ENCODE peak calls at places on chromosomes 3 and 15, in eight cellular contexts. One of them, this sample, is unnamed.

GRCh38 chr15:75694241-75695182 is 18.1 kb downstream of the CSPG4 start:
- DNase-seq in BJ: peak; percentile 95
- DNase-seq in GM13977: peak; percentile 42
- DNase-seq in fibroblast of the aortic adventitia: peak; percentile 97
- DNase-seq in GM10248: peak; percentile 54
- DNase-seq in dorsolateral prefrontal cortex: peak; percentile 81
- DNase-seq in progenitor cell of endocrine pancreas: peak; percentile 55
- DNase-seq in GM12864: no peak
- DNase-seq in this sample: peak; percentile 99

GRCh38 chr15:66766282-66767228 is 64.5 kb downstream of the SMAD6 start:
- DNase-seq in BJ: no peak
- DNase-seq in GM13977: no peak
- DNase-seq in fibroblast of the aortic adventitia: peak; percentile 61
- DNase-seq in GM10248: no peak
- DNase-seq in dorsolateral prefrontal cortex: no peak
- DNase-seq in progenitor cell of endocrine pancreas: no peak
- DNase-seq in GM12864: no peak
- DNase-seq in this sample: peak; percentile 77

GRCh38 chr3:105647047-105647446 is 221.8 kb downstream of the CBLB start:
- DNase-seq in BJ: peak; percentile 64
- DNase-seq in GM13977: no peak
- DNase-seq in fibroblast of the aortic adventitia: peak; percentile 90
- DNase-seq in GM10248: no peak
- DNase-seq in dorsolateral prefrontal cortex: no peak
- DNase-seq in progenitor cell of endocrine pancreas: no peak
- DNase-seq in GM12864: no peak
- DNase-seq in this sample: peak; percentile 85

GRCh38 chr15:37824717-37825382 is 109.6 kb upstream of the TMCO5A start:
- DNase-seq in BJ: peak; percentile 67
- DNase-seq in GM13977: no peak
- DNase-seq in fibroblast of the aortic adventitia: peak; percentile 90
- DNase-seq in GM10248: no peak
- DNase-seq in dorsolateral prefrontal cortex: no peak
- DNase-seq in progenitor cell of endocrine pancreas: no peak
- DNase-seq in GM12864: peak; percentile 3
- DNase-seq in this sample: peak; percentile 96

GRCh38 chr3:126485131-126485530 is 9.4 kb upstream of the ZXDC start:
- DNase-seq in BJ: no peak
- DNase-seq in GM13977: no peak
- DNase-seq in fibroblast of the aortic adventitia: no peak
- DNase-seq in GM10248: no peak
- DNase-seq in dorsolateral prefrontal cortex: no peak
- DNase-seq in progenitor cell of endocrine pancreas: no peak
- DNase-seq in GM12864: no peak
- DNase-seq in this sample: no peak

GRCh38 chr15:99707481-99708270 is 25.6 kb downstream of the LYSMD4 start:
- DNase-seq in BJ: peak; percentile 63
- DNase-seq in GM13977: no peak
- DNase-seq in fibroblast of the aortic adventitia: peak; percentile 76
- DNase-seq in GM10248: no peak
- DNase-seq in dorsolateral prefrontal cortex: no peak
- DNase-seq in progenitor cell of endocrine pancreas: no peak
- DNase-seq in GM12864: no peak
- DNase-seq in this sample: peak; percentile 73

GRCh38 chr3:126448893-126449180 is 26.9 kb downstream of the ZXDC start:
- DNase-seq in BJ: no peak
- DNase-seq in GM13977: no peak
- DNase-seq in fibroblast of the aortic adventitia: no peak
- DNase-seq in GM10248: no peak
- DNase-seq in dorsolateral prefrontal cortex: no peak
- DNase-seq in progenitor cell of endocrine pancreas: no peak
- DNase-seq in GM12864: no peak
- DNase-seq in this sample: no peak

GRCh38 chr15:84878504-84878903 is 6.0 kb upstream of the SLC28A1 start:
- DNase-seq in BJ: peak; percentile 1
- DNase-seq in GM13977: peak; percentile 77
- DNase-seq in fibroblast of the aortic adventitia: peak; percentile 51
- DNase-seq in GM10248: peak; percentile 75
- DNase-seq in dorsolateral prefrontal cortex: peak; percentile 45
- DNase-seq in progenitor cell of endocrine pancreas: no peak
- DNase-seq in GM12864: no peak
- DNase-seq in this sample: peak; percentile 30

GRCh38 chr15:99536422-99537033 is 29.3 kb upstream of the MEF2A start:
- DNase-seq in BJ: peak; percentile 63
- DNase-seq in GM13977: no peak
- DNase-seq in fibroblast of the aortic adventitia: peak; percentile 57
- DNase-seq in GM10248: no peak
- DNase-seq in dorsolateral prefrontal cortex: peak; percentile 71
- DNase-seq in progenitor cell of endocrine pancreas: no peak
- DNase-seq in GM12864: no peak
- DNase-seq in this sample: peak; percentile 78

GRCh38 chr3:65196663-65197062 is 508.9 kb upstream of the ADAMTS9 start:
- DNase-seq in BJ: no peak
- DNase-seq in GM13977: no peak
- DNase-seq in fibroblast of the aortic adventitia: no peak
- DNase-seq in GM10248: no peak
- DNase-seq in dorsolateral prefrontal cortex: no peak
- DNase-seq in progenitor cell of endocrine pancreas: no peak
- DNase-seq in GM12864: no peak
- DNase-seq in this sample: no peak

GRCh38 chr15:51727141-51727897 is 10.1 kb downstream of the LYSMD2 start:
- DNase-seq in BJ: no peak
- DNase-seq in GM13977: no peak
- DNase-seq in fibroblast of the aortic adventitia: peak; percentile 33
- DNase-seq in GM10248: no peak
- DNase-seq in dorsolateral prefrontal cortex: no peak
- DNase-seq in progenitor cell of endocrine pancreas: no peak
- DNase-seq in GM12864: no peak
- DNase-seq in this sample: peak; percentile 69
- TF ChIP-seq CTCF in BJ: peak; percentile 28
- TF ChIP-seq CTCF in GM13977: peak; percentile 22
- TF ChIP-seq CTCF in fibroblast of the aortic adventitia: peak; percentile 36
- TF ChIP-seq CTCF in GM10248: peak; percentile 8
- TF ChIP-seq CTCF in dorsolateral prefrontal cortex: peak; percentile 11
- TF ChIP-seq CTCF in progenitor cell of endocrine pancreas: peak; percentile 11
- TF ChIP-seq CTCF in GM12864: peak; percentile 22
- TF ChIP-seq CTCF in this sample: peak; percentile 65

DNA sequence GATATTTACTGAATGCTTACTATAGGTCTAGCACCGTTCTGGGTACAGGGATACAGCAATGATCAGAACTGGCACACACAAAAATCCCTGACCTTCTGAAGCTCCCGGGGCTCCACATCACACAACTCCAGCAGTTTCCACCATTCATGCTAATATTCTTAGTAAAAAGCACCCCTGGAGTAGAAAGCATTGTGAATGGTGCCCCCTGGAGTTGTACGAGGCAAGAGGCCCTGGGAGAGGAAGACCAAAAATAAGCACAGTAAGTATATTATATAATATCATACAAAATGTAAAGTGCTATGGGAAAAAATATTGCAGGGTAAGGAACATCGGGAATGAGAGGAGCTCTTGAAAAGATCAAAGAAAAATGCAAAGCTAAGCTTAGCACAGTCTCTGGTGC is 790 bp upstream of the SRGAP3 start:
- DNase-seq in BJ: no peak
- DNase-seq in GM13977: no peak
- DNase-seq in fibroblast of the aortic adventitia: no peak
- DNase-seq in GM10248: no peak
- DNase-seq in dorsolateral prefrontal cortex: no peak
- DNase-seq in progenitor cell of endocrine pancreas: no peak
- DNase-seq in GM12864: no peak
- DNase-seq in this sample: no peak
- TF ChIP-seq CTCF in BJ: peak; percentile 4
- TF ChIP-seq CTCF in GM13977: peak; percentile 10
- TF ChIP-seq CTCF in fibroblast of the aortic adventitia: peak; percentile 14
- TF ChIP-seq CTCF in GM10248: peak; percentile 27
- TF ChIP-seq CTCF in dorsolateral prefrontal cortex: peak; percentile 49
- TF ChIP-seq CTCF in progenitor cell of endocrine pancreas: peak; percentile 23
- TF ChIP-seq CTCF in GM12864: peak; percentile 12
- TF ChIP-seq CTCF in this sample: peak; percentile 30

GRCh38 chr15:63473007-63473748 is 31.2 kb upstream of the USP3 start:
- DNase-seq in BJ: no peak
- DNase-seq in GM13977: peak; percentile 45
- DNase-seq in fibroblast of the aortic adventitia: no peak
- DNase-seq in GM10248: peak; percentile 57
- DNase-seq in dorsolateral prefrontal cortex: no peak
- DNase-seq in progenitor cell of endocrine pancreas: no peak
- DNase-seq in GM12864: peak; percentile 71
- DNase-seq in this sample: no peak

GRCh38 chr15:63475670-63476069 is 28.7 kb upstream of the USP3 start:
- DNase-seq in BJ: no peak
- DNase-seq in GM13977: no peak
- DNase-seq in fibroblast of the aortic adventitia: no peak
- DNase-seq in GM10248: no peak
- DNase-seq in dorsolateral prefrontal cortex: no peak
- DNase-seq in progenitor cell of endocrine pancreas: no peak
- DNase-seq in GM12864: no peak
- DNase-seq in this sample: no peak

GRCh38 chr15:63473749-63473998 is 30.7 kb upstream of the USP3 start:
- DNase-seq in BJ: no peak
- DNase-seq in GM13977: no peak
- DNase-seq in fibroblast of the aortic adventitia: no peak
- DNase-seq in GM10248: no peak
- DNase-seq in dorsolateral prefrontal cortex: no peak
- DNase-seq in progenitor cell of endocrine pancreas: no peak
- DNase-seq in GM12864: no peak
- DNase-seq in this sample: no peak

GRCh38 chr15:63474810-63475316 is 29.5 kb upstream of the USP3 start:
- DNase-seq in BJ: no peak
- DNase-seq in GM13977: peak; percentile 63
- DNase-seq in fibroblast of the aortic adventitia: no peak
- DNase-seq in GM10248: peak; percentile 75
- DNase-seq in dorsolateral prefrontal cortex: no peak
- DNase-seq in progenitor cell of endocrine pancreas: no peak
- DNase-seq in GM12864: peak; percentile 96
- DNase-seq in this sample: no peak

GRCh38 chr15:63473999-63474809 is 30.2 kb upstream of the USP3 start:
- DNase-seq in BJ: no peak
- DNase-seq in GM13977: no peak
- DNase-seq in fibroblast of the aortic adventitia: peak; percentile 72
- DNase-seq in GM10248: peak; percentile 53
- DNase-seq in dorsolateral prefrontal cortex: no peak
- DNase-seq in progenitor cell of endocrine pancreas: no peak
- DNase-seq in GM12864: peak; percentile 84
- DNase-seq in this sample: peak; percentile 69
- TF ChIP-seq CTCF in BJ: no peak
- TF ChIP-seq CTCF in GM13977: no peak
- TF ChIP-seq CTCF in fibroblast of the aortic adventitia: no peak
- TF ChIP-seq CTCF in GM10248: no peak
- TF ChIP-seq CTCF in dorsolateral prefrontal cortex: no peak
- TF ChIP-seq CTCF in progenitor cell of endocrine pancreas: no peak
- TF ChIP-seq CTCF in GM12864: peak; percentile 16
- TF ChIP-seq CTCF in this sample: peak; percentile 32

DNA sequence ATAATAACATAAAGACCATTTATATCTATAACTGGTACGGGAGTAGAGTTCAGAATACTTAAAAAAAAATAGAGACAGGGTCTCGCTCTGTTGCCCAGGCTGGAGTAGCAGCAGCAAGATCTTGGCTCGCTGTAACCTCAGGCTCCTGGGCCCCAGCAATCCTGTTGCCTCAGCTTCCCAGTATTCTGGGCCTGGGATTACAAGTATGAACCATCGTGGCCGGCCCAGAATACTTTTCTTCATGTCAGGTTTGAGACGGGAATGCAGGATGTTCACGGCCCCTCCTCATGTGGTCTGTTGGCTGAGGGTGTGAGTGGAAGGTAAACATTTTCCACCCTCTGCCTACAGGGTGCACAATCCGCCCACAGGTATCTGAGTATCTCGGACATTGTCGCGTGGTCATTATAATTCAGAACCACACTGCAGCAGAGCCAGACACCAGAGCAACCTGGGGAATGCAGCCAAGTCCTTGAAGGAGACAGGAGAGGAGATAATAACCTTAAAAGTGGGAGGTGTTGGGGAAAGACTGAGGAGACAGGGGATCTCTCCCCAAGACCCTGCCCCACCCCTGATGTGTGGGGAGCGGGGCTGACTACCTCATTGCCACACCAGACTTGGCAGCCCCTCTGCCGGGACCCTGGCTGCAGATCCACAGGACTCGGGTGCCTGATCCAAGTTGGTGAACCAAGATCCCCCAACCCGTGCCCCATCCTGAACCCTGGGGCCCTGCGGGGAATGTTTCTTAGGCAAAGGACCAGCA is 106.8 kb downstream of the ADCY5 start:
- DNase-seq in BJ: no peak
- DNase-seq in GM13977: no peak
- DNase-seq in fibroblast of the aortic adventitia: no peak
- DNase-seq in GM10248: no peak
- DNase-seq in dorsolateral prefrontal cortex: no peak
- DNase-seq in progenitor cell of endocrine pancreas: no peak
- DNase-seq in GM12864: no peak
- DNase-seq in this sample: no peak
- TF ChIP-seq CTCF in BJ: no peak
- TF ChIP-seq CTCF in GM13977: no peak
- TF ChIP-seq CTCF in fibroblast of the aortic adventitia: no peak
- TF ChIP-seq CTCF in GM10248: no peak
- TF ChIP-seq CTCF in dorsolateral prefrontal cortex: no peak
- TF ChIP-seq CTCF in progenitor cell of endocrine pancreas: no peak
- TF ChIP-seq CTCF in GM12864: no peak
- TF ChIP-seq CTCF in this sample: no peak

DNA sequence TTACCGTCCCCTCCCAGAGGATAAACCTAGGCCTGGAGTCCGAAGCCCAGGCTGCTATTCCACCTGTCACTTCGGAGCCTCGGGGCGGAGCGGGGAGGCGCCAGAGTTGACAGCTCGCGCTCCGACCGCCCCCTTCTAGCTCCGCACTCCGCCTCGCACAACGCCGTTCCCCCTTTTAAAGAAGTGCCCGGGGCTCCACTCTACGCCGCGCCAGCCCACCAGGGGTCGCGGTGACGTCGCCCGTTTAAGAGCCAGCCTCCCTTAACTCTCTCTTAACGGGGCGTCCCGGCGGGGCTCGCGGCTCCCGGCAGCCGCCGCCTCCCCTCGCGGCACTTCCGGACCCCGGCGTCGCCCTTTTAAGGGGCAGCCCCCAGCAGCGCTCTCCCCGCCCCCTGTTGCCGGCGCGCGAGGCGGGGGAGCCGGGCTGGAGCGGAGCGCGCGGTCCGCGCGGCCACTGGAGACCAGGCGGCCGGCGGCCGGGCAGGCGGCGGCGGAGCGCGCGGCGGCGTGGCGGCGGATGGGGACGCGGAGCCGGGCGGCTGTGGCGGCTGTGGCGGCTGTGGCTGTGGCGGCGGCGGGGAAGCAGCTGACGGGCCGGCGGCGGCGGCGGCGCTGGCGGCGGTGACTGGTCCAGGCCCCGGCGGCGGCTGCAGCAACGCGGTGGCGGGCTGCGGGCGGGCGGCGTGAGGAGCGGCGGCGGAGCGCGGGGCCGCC is at the start of gene INAFM2:
- DNase-seq in BJ: peak; percentile 62
- DNase-seq in GM13977: peak; percentile 99
- DNase-seq in fibroblast of the aortic adventitia: peak; percentile 88
- DNase-seq in GM10248: peak; percentile 96
- DNase-seq in dorsolateral prefrontal cortex: peak; percentile 88
- DNase-seq in progenitor cell of endocrine pancreas: peak; percentile 85
- DNase-seq in GM12864: peak; percentile 72
- DNase-seq in this sample: peak; percentile 85
- TF ChIP-seq CTCF in BJ: peak; percentile 64
- TF ChIP-seq CTCF in GM13977: peak; percentile 39
- TF ChIP-seq CTCF in fibroblast of the aortic adventitia: peak; percentile 68
- TF ChIP-seq CTCF in GM10248: peak; percentile 40
- TF ChIP-seq CTCF in dorsolateral prefrontal cortex: peak; percentile 75
- TF ChIP-seq CTCF in progenitor cell of endocrine pancreas: peak; percentile 81
- TF ChIP-seq CTCF in GM12864: peak; percentile 37
- TF ChIP-seq CTCF in this sample: peak; percentile 82

GRCh38 chr3:151425640-151426336 is 35.1 kb downstream of the IGSF10 start:
- DNase-seq in BJ: no peak
- DNase-seq in GM13977: no peak
- DNase-seq in fibroblast of the aortic adventitia: no peak
- DNase-seq in GM10248: peak; percentile 20
- DNase-seq in dorsolateral prefrontal cortex: no peak
- DNase-seq in progenitor cell of endocrine pancreas: no peak
- DNase-seq in GM12864: no peak
- DNase-seq in this sample: peak; percentile 23
- TF ChIP-seq CTCF in BJ: peak; percentile 17
- TF ChIP-seq CTCF in GM13977: peak; percentile 33
- TF ChIP-seq CTCF in fibroblast of the aortic adventitia: peak; percentile 37
- TF ChIP-seq CTCF in GM10248: peak; percentile 22
- TF ChIP-seq CTCF in dorsolateral prefrontal cortex: peak; percentile 30
- TF ChIP-seq CTCF in progenitor cell of endocrine pancreas: peak; percentile 30
- TF ChIP-seq CTCF in GM12864: no peak
- TF ChIP-seq CTCF in this sample: peak; percentile 74